ENCODE peak calls at places on chromosomes 6 and 20, in six cellular contexts. K, P, O, W, L and D are unnamed samples.
A peak's percentile ranks its signal among the peaks of the same experiment; 100 is the strongest.

GRCh38 chr6:84027340-84028183 is 6.0 kb upstream of the MRAP2 start:
- DNase-seq in K (peak; percentile 98), P (no peak), O (peak; percentile 73), W (peak; percentile 30), L (peak; percentile 43), D (peak; percentile 72)

GRCh38 chr20:3919352-3919751 is 30.2 kb downstream of the PANK2 start:
- DNase-seq in K (no peak), P (no peak), O (peak; percentile 77), W (peak; percentile 83), L (no peak), D (peak; percentile 72)

GRCh38 chr6:169263836-169264608 is 10.4 kb upstream of the THBS2 start:
- DNase-seq in K (no peak), P (peak; percentile 60), O (peak; percentile 80), W (peak; percentile 77), L (no peak), D (peak; percentile 82)

GRCh38 chr6:5457036-5457435 is 195.7 kb downstream of the FARS2 start:
- DNase-seq in K (peak; percentile 29), P (no peak), O (peak; percentile 44), W (peak; percentile 20), L (no peak), D (peak; percentile 61)

GRCh38 chr6:126156973-126157372 is 170.6 kb downstream of the TRMT11 start:
- DNase-seq in K (no peak), P (no peak), O (no peak), W (no peak), L (no peak), D (no peak)

GRCh38 chr6:66897576-66897975 is 1190.5 kb upstream of the EYS start:
- DNase-seq in K (no peak), P (no peak), O (peak; percentile 32), W (peak; percentile 23), L (peak; percentile 41), D (peak; percentile 38)

GRCh38 chr6:35485402-35485877 is 11.4 kb downstream of the TEAD3 start:
- DNase-seq in K (no peak), P (no peak), O (peak; percentile 60), W (peak; percentile 68), L (no peak), D (peak; percentile 64)

GRCh38 chr20:53070714-53071392 is 98.7 kb downstream of the TSHZ2 start:
- DNase-seq in K (peak; percentile 19), P (no peak), O (no peak), W (no peak), L (no peak), D (no peak)

GRCh38 chr20:10611357-10611756 is 62.4 kb downstream of the JAG1 start:
- DNase-seq in K (peak; percentile 41), P (peak; percentile 63), O (peak; percentile 61), W (peak; percentile 65), L (no peak), D (peak; percentile 50)

GRCh38 chr20:32585519-32586127 is 490 bp upstream of the NOL4L start:
- DNase-seq in K (no peak), P (no peak), O (no peak), W (no peak), L (no peak), D (no peak)

GRCh38 chr6:128580224-128581110 is 60.1 kb upstream of the PTPRK start:
- DNase-seq in K (no peak), P (peak; percentile 15), O (peak; percentile 61), W (peak; percentile 69), L (no peak), D (no peak)

GRCh38 chr6:6711832-6712231 is 123.3 kb downstream of the LY86 start:
- DNase-seq in K (no peak), P (no peak), O (no peak), W (no peak), L (no peak), D (no peak)

GRCh38 chr6:35228483-35228882 is 14.7 kb downstream of the SCUBE3 start:
- DNase-seq in K (no peak), P (no peak), O (no peak), W (no peak), L (no peak), D (no peak)

GRCh38 chr20:3304456-3304855 is 65.5 kb upstream of the SLC4A11 start:
- DNase-seq in K (no peak), P (no peak), O (no peak), W (no peak), L (no peak), D (no peak)

GRCh38 chr6:37809144-37809543 is 10.4 kb upstream of the ZFAND3 start:
- DNase-seq in K (no peak), P (peak; percentile 52), O (peak; percentile 59), W (peak; percentile 71), L (peak; percentile 41), D (peak; percentile 35)

GRCh38 chr6:57193177-57193576 is 21.1 kb downstream of the BAG2 start:
- DNase-seq in K (no peak), P (no peak), O (peak; percentile 50), W (peak; percentile 68), L (no peak), D (peak; percentile 67)

GRCh38 chr6:51099201-51099600 is 280.5 kb downstream of the TFAP2B start:
- DNase-seq in K (no peak), P (no peak), O (no peak), W (no peak), L (no peak), D (no peak)

GRCh38 chr6:18186033-18186432 is 30.8 kb downstream of the KDM1B start:
- DNase-seq in K (peak; percentile 21), P (no peak), O (peak; percentile 40), W (peak; percentile 22), L (no peak), D (no peak)

GRCh38 chr6:18185624-18186023 is 30.4 kb downstream of the KDM1B start:
- DNase-seq in K (no peak), P (no peak), O (no peak), W (no peak), L (no peak), D (no peak)

GRCh38 chr6:18182568-18182967 is 27.3 kb downstream of the KDM1B start:
- DNase-seq in K (no peak), P (no peak), O (no peak), W (no peak), L (no peak), D (no peak)

GRCh38 chr6:18179770-18180393 is 24.7 kb downstream of the KDM1B start:
- DNase-seq in K (no peak), P (peak; percentile 17), O (no peak), W (no peak), L (no peak), D (no peak)

DNA sequence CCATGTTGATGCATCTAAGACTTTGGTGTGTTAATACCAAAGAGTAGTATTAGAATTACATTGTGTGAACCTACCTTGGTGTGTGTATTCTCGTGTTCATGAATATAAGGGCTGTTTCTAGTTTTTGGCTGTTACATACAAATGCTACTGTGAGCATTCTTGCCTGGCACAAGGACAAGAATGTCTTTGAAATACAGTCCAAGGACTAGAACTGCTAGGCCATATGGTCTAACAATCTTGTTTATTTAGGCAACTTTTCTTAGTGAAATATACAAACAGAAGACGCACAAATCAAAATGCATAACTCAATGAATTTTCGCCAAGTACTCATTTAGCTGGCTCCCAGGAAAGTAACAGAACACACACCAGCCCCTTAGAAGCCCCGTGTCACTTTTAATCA is 28.5 kb downstream of the KDM1B start:
- DNase-seq in K (no peak), P (no peak), O (peak; percentile 40), W (peak; percentile 35), L (no peak), D (peak; percentile 48)
- TF ChIP-seq CTCF in K (no peak), P (no peak), O (no peak), W (no peak), L (no peak), D (no peak)

DNA sequence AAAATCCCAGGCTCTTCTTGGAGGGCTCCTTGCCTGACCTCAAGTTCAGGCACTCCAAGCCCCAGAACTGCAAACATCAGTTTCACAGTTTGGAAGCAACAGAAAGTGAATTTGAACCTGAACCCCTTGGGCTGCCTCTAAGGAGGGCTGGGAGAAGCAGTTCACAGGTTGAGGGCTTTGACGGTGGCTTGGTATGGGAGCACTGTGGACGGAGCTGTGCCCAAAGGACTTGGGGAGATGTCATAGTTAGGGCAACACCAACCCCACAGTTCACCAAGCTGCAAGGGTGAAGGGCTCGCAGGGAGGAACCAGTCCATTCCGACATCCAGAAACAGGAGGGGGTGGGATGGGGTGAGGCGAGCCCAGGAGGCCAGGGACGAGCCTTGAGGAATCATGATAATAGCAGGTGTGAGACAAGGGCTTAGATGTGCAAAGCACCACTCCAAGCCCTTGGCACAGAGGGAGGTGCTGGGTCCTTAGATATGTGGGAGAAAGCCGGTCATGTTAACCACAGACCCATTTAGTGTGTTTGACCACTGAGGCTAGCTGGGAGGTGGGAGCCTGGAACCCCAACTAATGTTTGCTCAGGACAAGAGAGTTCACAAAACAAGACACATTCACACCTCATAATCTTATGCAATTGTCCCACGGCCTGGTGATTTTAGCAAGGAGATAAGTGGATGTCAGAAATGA is 4.3 kb downstream of the CEBPB start:
- DNase-seq in K (no peak), P (no peak), O (no peak), W (peak; percentile 54), L (no peak), D (no peak)
- H3K4me3 ChIP-seq in K (no peak overlapping the region), P (peak overlapping the region; percentile 94), O (peak overlapping the region; percentile 4), W (no peak overlapping the region), L (no peak overlapping the region), D (peak overlapping the region; percentile 100)

DNA sequence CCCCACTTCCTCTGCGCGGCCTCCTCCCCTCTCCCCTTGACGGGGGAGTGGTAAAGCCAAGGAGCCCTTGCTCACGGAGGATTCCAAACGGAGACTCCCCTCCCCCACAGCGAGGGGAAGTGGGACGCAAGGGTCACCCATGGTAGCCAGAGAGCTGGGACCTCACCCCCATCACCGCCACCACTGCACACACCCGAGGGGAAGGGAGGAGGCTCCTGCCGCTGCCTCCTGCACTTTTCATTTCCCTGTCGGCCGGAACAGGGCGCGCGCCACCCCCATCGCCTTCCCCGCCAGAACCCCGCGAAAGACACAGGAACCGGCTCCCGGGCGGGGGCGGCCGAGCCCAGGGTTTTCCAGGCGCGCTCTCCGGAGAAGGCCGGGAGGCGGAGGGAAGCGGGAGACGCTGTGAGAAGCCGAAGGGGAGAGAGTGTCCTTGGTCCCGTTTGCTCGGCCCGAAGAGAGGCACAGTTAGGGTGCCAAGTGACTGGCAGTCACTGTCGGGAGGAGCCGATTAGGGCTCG is 789 bp downstream of the CCND3 start:
- DNase-seq in K (peak; percentile 30), P (peak; percentile 69), O (peak; percentile 45), W (peak; percentile 45), L (no peak), D (no peak)
- TF ChIP-seq CTCF in K (no peak), P (peak; percentile 14), O (no peak), W (no peak), L (no peak), D (no peak)

GRCh38 chr6:157090736-157091135 is 232.6 kb downstream of the TMEM242 start:
- DNase-seq in K (no peak), P (no peak), O (no peak), W (no peak), L (no peak), D (no peak)

GRCh38 chr6:157091832-157092231 is 231.5 kb downstream of the TMEM242 start:
- DNase-seq in K (no peak), P (no peak), O (no peak), W (no peak), L (no peak), D (no peak)

GRCh38 chr6:157089851-157090250 is 233.5 kb downstream of the TMEM242 start:
- DNase-seq in K (no peak), P (no peak), O (no peak), W (no peak), L (no peak), D (peak; percentile 85)

GRCh38 chr6:157092736-157093135 is 230.6 kb downstream of the TMEM242 start:
- DNase-seq in K (peak; percentile 95), P (no peak), O (peak; percentile 57), W (peak; percentile 52), L (no peak), D (no peak)

DNA sequence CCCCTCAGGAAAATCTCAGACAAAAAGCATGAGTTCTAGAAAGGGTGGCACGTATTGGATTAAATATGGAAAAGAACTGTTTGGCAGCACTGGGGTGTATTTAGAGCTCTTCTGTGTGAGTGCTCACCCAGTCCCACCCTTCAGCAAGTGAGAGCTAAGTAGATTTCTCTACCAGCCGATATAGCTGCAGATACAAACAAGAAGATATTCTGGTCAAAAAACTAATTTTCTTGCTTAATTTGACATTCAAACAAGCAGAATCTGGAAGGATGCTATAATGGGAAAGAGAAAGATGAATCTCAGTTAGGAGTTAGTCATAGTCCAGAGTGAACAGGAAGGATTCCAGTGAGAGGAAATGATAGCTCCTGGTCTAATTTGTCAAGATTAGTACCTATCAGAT is 232.1 kb downstream of the TMEM242 start:
- DNase-seq in K (no peak), P (no peak), O (no peak), W (no peak), L (no peak), D (no peak)
- H3K4me3 ChIP-seq in K (no peak overlapping the region), P (no peak overlapping the region), O (no peak overlapping the region), W (no peak overlapping the region), L (no peak overlapping the region), D (no peak overlapping the region)